ENCODE peak calls at places on chromosomes 3 and 15, in four cellular contexts. X, U, N and P are unnamed samples. For H3K27me3, the result is how much of the 10 kb centered on the place peaks cover.

GRCh38 chr3:138675393-138675792 is 66.8 kb downstream of the FAIM start:
- DNase-seq in X (no peak), U (no peak), N (peak), P (no peak)

GRCh38 chr15:95120595-95120994 is 889.2 kb downstream of the MCTP2 start:
- DNase-seq in X (no peak), U (no peak), N (no peak), P (no peak)

GRCh38 chr3:53109822-53110771 is 20.1 kb downstream of the RFT1 start:
- DNase-seq in X (peak), U (peak), N (peak), P (no peak)

GRCh38 chr3:5330152-5330810 is 142.8 kb downstream of the EDEM1 start:
- DNase-seq in X (no peak), U (no peak), N (no peak), P (peak)

GRCh38 chr15:89098281-89098680 is 10.0 kb downstream of the ABHD2 start:
- DNase-seq in X (no peak), U (no peak), N (no peak), P (no peak)

GRCh38 chr3:131856171-131856570 is 178.6 kb downstream of the CPNE4 start:
- DNase-seq in X (no peak), U (no peak), N (no peak), P (no peak)

GRCh38 chr3:156643729-156644389 is 30.5 kb upstream of the TIPARP start:
- DNase-seq in X (peak), U (peak), N (peak), P (no peak)

GRCh38 chr3:80663426-80663825 is 895.6 kb upstream of the ROBO1 start:
- DNase-seq in X (no peak), U (no peak), N (no peak), P (no peak)

GRCh38 chr3:42185044-42185443 is 80.9 kb downstream of the CCK start:
- DNase-seq in X (no peak), U (no peak), N (no peak), P (no peak)

GRCh38 chr3:181486496-181486895 is 225.2 kb upstream of the SOX2 start:
- DNase-seq in X (no peak), U (no peak), N (no peak), P (no peak)

GRCh38 chr3:44065311-44065710 is 176.4 kb upstream of the TOPAZ1 start:
- DNase-seq in X (no peak), U (no peak), N (peak), P (no peak)

GRCh38 chr15:75836953-75837321 is 6.3 kb upstream of the UBE2Q2 start:
- DNase-seq in X (no peak), U (peak), N (peak), P (peak)

GRCh38 chr3:170418422-170419300 is at the start of gene CLDN11:
- DNase-seq in X (no peak), U (no peak), N (peak), P (no peak)

GRCh38 chr3:157469571-157470294 is 33.1 kb downstream of the PTX3 start:
- DNase-seq in X (no peak), U (peak), N (peak), P (no peak)

GRCh38 chr15:63593705-63594671 is 3.2 kb upstream of the FBXL22 start:
- DNase-seq in X (no peak), U (no peak), N (no peak), P (no peak)

GRCh38 chr3:7977245-7978103 is 524.1 kb upstream of the LMCD1 start:
- DNase-seq in X (no peak), U (peak), N (peak), P (peak)

GRCh38 chr15:99550077-99550476 is 15.7 kb upstream of the MEF2A start:
- DNase-seq in X (no peak), U (no peak), N (no peak), P (no peak)

GRCh38 chr3:17808994-17809393 is 66.6 kb upstream of the TBC1D5 start:
- DNase-seq in X (no peak), U (no peak), N (peak), P (no peak)

GRCh38 chr15:90211440-90212168 is 10.5 kb downstream of the SEMA4B start:
- DNase-seq in X (peak), U (peak), N (no peak), P (peak)

GRCh38 chr3:162569314-162569713 is 1072.7 kb downstream of the OTOL1 start:
- DNase-seq in X (no peak), U (no peak), N (no peak), P (no peak)

GRCh38 chr15:35170216-35170615 is 85.1 kb upstream of the NANOGP8 start:
- DNase-seq in X (no peak), U (no peak), N (peak), P (no peak)

GRCh38 chr15:98421419-98422085 is 226.8 kb upstream of the IGF1R start:
- DNase-seq in X (peak), U (peak), N (peak), P (no peak)

GRCh38 chr3:53795176-53795575 is 51.0 kb downstream of the CHDH start:
- DNase-seq in X (no peak), U (no peak), N (no peak), P (no peak)

GRCh38 chr3:9141903-9142302 is 107.5 kb downstream of the SRGAP3 start:
- DNase-seq in X (no peak), U (no peak), N (no peak), P (no peak)

GRCh38 chr3:23696842-23697241 is 108.9 kb upstream of the UBE2E1 start:
- DNase-seq in X (no peak), U (no peak), N (peak), P (no peak)

GRCh38 chr3:42728668-42729364 is 26.2 kb upstream of the HHATL start:
- DNase-seq in X (no peak), U (no peak), N (no peak), P (no peak)

GRCh38 chr15:82890338-82891024 is 62.0 kb downstream of the HOMER2 start:
- DNase-seq in X (no peak), U (no peak), N (peak), P (no peak)

GRCh38 chr15:36897834-36898233 is 202.5 kb downstream of the MEIS2 start:
- DNase-seq in X (no peak), U (no peak), N (no peak), P (no peak)

GRCh38 chr15:31300981-31301686 is 25.5 kb upstream of the KLF13 start:
- DNase-seq in X (no peak), U (no peak), N (no peak), P (no peak)

GRCh38 chr15:36959746-36960145 is 140.6 kb downstream of the MEIS2 start:
- DNase-seq in X (no peak), U (no peak), N (no peak), P (no peak)

GRCh38 chr3:196947136-196947859 is 5.0 kb upstream of the NCBP2 start:
- DNase-seq in X (no peak), U (peak), N (no peak), P (no peak)
- TF ChIP-seq CTCF in X (no peak), U (no peak), N (no peak), P (peak)

GRCh38 chr15:96505014-96505413 is 174.5 kb downstream of the NR2F2 start:
- DNase-seq in X (no peak), U (no peak), N (no peak), P (no peak)

GRCh38 chr15:96503276-96503675 is 172.8 kb downstream of the NR2F2 start:
- DNase-seq in X (no peak), U (peak), N (no peak), P (no peak)

GRCh38 chr15:96502196-96502595 is 171.7 kb downstream of the NR2F2 start:
- DNase-seq in X (no peak), U (no peak), N (no peak), P (no peak)

GRCh38 chr15:96501362-96501761 is 170.9 kb downstream of the NR2F2 start:
- DNase-seq in X (no peak), U (no peak), N (no peak), P (no peak)

GRCh38 chr15:96504371-96504770 is 173.9 kb downstream of the NR2F2 start:
- DNase-seq in X (no peak), U (no peak), N (no peak), P (no peak)
- H3K27me3 ChIP-seq in X (under half), U (under half), N (under half), P (under half)

GRCh38 chr3:161166051-161166450 is 55.1 kb upstream of the NMD3 start:
- DNase-seq in X (no peak), U (no peak), N (no peak), P (no peak)

GRCh38 chr3:161175506-161175905 is 45.6 kb upstream of the NMD3 start:
- DNase-seq in X (no peak), U (no peak), N (no peak), P (no peak)

GRCh38 chr3:161171113-161171512 is 50.0 kb upstream of the NMD3 start:
- DNase-seq in X (no peak), U (no peak), N (peak), P (no peak)

GRCh38 chr3:161171639-161172552 is 49.2 kb upstream of the NMD3 start:
- DNase-seq in X (no peak), U (no peak), N (peak), P (no peak)
- TF ChIP-seq CTCF in X (no peak), U (no peak), N (peak), P (peak)

DNA sequence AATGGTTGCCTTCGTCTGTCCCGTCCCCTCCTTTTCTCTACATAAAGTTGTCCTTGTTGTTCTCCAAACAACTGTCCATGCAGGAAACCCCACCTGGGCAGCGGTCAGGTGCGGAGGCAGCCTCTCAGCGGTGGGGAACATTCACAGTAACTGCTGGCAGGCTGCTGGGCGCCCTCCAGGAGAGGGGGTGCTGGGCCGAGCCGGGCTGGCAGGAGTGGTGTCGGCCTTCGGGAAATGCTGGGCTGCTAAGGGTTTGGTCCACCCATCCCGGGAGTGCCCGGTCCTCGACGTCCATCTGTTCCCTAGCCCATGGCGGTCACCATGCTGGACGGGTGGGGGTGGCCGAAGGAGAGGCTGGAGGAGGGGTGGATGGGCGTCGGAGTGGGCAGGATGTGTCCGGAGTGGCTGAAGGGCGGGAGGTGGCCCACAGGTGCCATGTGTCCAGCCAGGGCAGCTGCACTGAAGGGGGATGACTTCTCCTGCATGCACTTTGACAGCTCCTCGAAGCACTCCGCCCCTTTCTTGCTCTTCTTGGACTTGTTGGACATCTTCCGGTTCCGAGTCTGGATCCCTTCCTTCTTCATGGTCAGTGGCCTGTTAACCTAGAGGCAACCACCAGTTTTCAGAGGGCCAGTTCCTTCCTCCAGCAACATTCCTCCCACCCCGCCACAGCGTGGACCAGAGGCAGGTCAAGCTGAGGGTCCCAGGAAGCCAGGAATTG is 12.1 kb downstream of the GATA2 start:
- DNase-seq in X (no peak), U (no peak), N (no peak), P (no peak)
- H3K27me3 ChIP-seq in X (under half), U (under half), N (half or more), P (under half)